ENCODE peak calls at places on chromosome 9, in nine cellular contexts. T, E, P, J, B, V, X, R and L are unnamed samples.

GRCh38 chr9:107438211-107439030 is 51.1 kb downstream of the KLF4 start:
- DNase-seq in T (no peak), X (no peak), J (no peak), R (no peak), P (no peak), E (no peak), V (no peak), B (no peak), L (no peak)

GRCh38 chr9:120541921-120542320 is 38.0 kb downstream of the CDK5RAP2 start:
- DNase-seq in E (no peak), P (no peak), B (no peak), R (no peak), T (no peak), V (no peak), J (no peak), X (no peak), L (no peak)

GRCh38 chr9:137744632-137745183 is 125.9 kb downstream of the EHMT1 start:
- DNase-seq in T (no peak), X (no peak), B (no peak), V (no peak), P (no peak), R (no peak), E (no peak), J (no peak), L (no peak)

GRCh38 chr9:68860423-68860822 is 153.5 kb downstream of the PRKACG start:
- DNase-seq in V (no peak), B (no peak), T (no peak), J (no peak), X (no peak), P (no peak), E (no peak), R (no peak), L (no peak)

GRCh38 chr9:114281421-114282103 is 41.3 kb upstream of the ORM1 start:
- DNase-seq in R (no peak), E (peak), T (peak), X (peak), P (peak), B (no peak), J (no peak), V (peak), L (peak)

GRCh38 chr9:37295796-37296195 is 126.7 kb upstream of the GRHPR start:
- DNase-seq in V (no peak), J (no peak), T (no peak), P (no peak), X (no peak), E (no peak), B (peak), R (no peak), L (no peak)

GRCh38 chr9:130172858-130173461 is 756 bp downstream of the NCS1 start:
- DNase-seq in E (no peak), X (no peak), V (no peak), J (no peak), P (peak), R (no peak), T (no peak), B (peak), L (no peak)

GRCh38 chr9:35618854-35619799 is 914 bp upstream of the CD72 start:
- DNase-seq in P (no peak), R (no peak), E (peak), B (no peak), X (no peak), J (no peak), T (no peak), V (no peak), L (no peak)

GRCh38 chr9:75448281-75448680 is 360.0 kb downstream of the OSTF1 start:
- DNase-seq in P (no peak), J (no peak), E (no peak), T (peak), X (no peak), V (no peak), R (no peak), B (no peak), L (no peak)

GRCh38 chr9:98127226-98127625 is 8.2 kb upstream of the TRIM14 start:
- DNase-seq in B (no peak), V (no peak), P (peak), R (no peak), X (no peak), T (no peak), J (no peak), E (no peak), L (no peak)

GRCh38 chr9:97705354-97705950 is 8.3 kb upstream of the XPA start:
- DNase-seq in P (no peak), X (no peak), B (no peak), R (no peak), J (no peak), E (no peak), T (peak), V (no peak), L (no peak)

GRCh38 chr9:92668746-92669526 is 995 bp downstream of the IPPK start:
- DNase-seq in P (no peak), R (no peak), B (peak), T (peak), V (peak), E (no peak), J (no peak), X (peak), L (no peak)

GRCh38 chr9:130981002-130981760 is 27.8 kb upstream of the LAMC3 start:
- DNase-seq in P (no peak), J (no peak), V (no peak), X (no peak), B (no peak), T (no peak), E (no peak), R (no peak), L (no peak)

GRCh38 chr9:123643518-123643917 is 286.4 kb downstream of the DENND1A start:
- DNase-seq in B (no peak), R (no peak), T (no peak), X (no peak), E (no peak), J (no peak), V (no peak), P (no peak), L (no peak)

GRCh38 chr9:101566904-101567724 is 27.7 kb downstream of the PPP3R2 start:
- DNase-seq in J (no peak), B (peak), T (peak), P (no peak), R (no peak), E (no peak), V (no peak), X (no peak), L (no peak)

GRCh38 chr9:70392189-70392588 is 22.3 kb downstream of the KLF9 start:
- DNase-seq in X (no peak), R (no peak), J (no peak), T (no peak), V (no peak), E (no peak), B (no peak), P (no peak), L (no peak)

GRCh38 chr9:126397056-126397455 is 70.4 kb downstream of the MVB12B start:
- DNase-seq in J (no peak), T (no peak), R (no peak), P (no peak), B (peak), V (no peak), E (no peak), X (no peak), L (no peak)

GRCh38 chr9:26746357-26747072 is 146.1 kb downstream of the CAAP1 start:
- DNase-seq in E (no peak), T (peak), J (no peak), P (no peak), V (no peak), B (peak), X (no peak), R (no peak), L (no peak)

GRCh38 chr9:115591584-115591984 is 473.6 kb upstream of the TNC start:
- DNase-seq in X (no peak), J (no peak), T (peak), B (peak), E (peak), R (peak), V (no peak), P (peak), L (peak)

GRCh38 chr9:35748858-35749514 is at the start of the genes GBA2 and RGP1:
- DNase-seq in E (no peak), T (peak), J (no peak), P (peak), R (no peak), B (peak), V (peak), X (peak), L (no peak)

GRCh38 chr9:114844766-114845165 is 38.9 kb upstream of the TNFSF15 start:
- DNase-seq in V (no peak), E (no peak), J (no peak), R (no peak), P (no peak), B (no peak), T (no peak), X (no peak), L (no peak)

GRCh38 chr9:129490583-129491485 is 130.1 kb downstream of the C9orf50 start:
- DNase-seq in J (no peak), R (no peak), B (no peak), T (no peak), E (no peak), P (peak), V (peak), X (peak), L (no peak)

GRCh38 chr9:39588056-39588814 is 232.8 kb downstream of the SPATA31A1 start:
- DNase-seq in T (no peak), X (no peak), R (no peak), P (no peak), V (no peak), E (no peak), J (no peak), B (peak), L (no peak)

GRCh38 chr9:117121331-117121730 is 293.5 kb downstream of the ASTN2 start:
- DNase-seq in V (no peak), P (no peak), B (no peak), T (no peak), R (no peak), E (no peak), J (no peak), X (no peak), L (no peak)

GRCh38 chr9:80994892-80995291 is 694.5 kb downstream of the TLE1 start:
- DNase-seq in B (no peak), V (no peak), X (no peak), J (no peak), P (no peak), R (no peak), E (no peak), T (peak), L (peak)

GRCh38 chr9:88783613-88784230 is 207.5 kb upstream of the S1PR3 start:
- DNase-seq in X (no peak), E (no peak), V (no peak), P (no peak), J (no peak), T (no peak), B (no peak), R (no peak), L (no peak)

DNA sequence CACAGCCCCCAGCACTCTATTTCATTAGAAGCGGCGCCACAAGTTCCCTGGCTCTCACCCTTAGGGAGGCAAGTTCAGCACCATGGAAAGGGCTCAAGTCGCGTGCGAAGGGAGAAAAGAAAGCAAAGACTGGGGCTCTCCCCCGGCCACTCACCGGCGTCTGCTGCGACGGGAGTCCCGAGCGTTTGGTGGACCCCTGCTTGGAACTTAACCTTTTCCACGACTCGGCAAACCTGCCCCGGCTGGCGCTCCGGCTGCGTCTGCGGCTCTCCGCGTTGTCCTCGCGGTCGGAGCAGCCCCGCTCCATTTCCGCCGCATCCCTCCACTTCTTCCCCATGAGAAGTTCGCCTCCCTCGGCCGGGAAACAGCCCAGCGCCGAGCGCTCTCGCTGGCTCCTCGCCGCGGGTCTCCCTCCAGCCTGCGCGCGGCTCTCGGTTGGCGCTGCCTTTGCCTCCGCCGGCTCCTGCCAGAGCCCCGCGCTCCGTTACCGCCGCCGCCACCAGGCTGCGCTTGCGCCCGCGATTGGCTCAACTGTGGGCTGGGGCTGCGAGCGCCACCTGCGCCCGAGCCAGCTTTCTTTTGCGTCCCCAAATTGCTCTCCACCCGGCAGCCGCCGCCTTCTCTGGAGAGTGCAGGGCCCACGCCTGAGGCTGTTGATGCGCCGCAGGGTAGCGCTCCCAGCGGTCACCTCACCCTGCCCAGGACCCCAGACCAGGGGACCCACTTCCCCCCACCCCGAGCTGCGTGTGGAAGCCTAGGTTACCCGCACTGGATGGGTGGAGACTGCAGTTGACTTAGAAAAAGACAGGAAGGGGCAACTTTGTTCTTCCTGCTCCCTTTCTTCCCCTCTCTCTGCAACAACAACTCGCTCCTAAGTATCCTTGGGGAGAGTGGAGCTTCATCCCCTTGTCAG is 321.6 kb downstream of the CEMIP2 start:
- DNase-seq in E (no peak), P (no peak), V (peak), J (no peak), R (peak), T (peak), X (peak), B (peak), L (peak)
- TF ChIP-seq CTCF in E (no peak), P (no peak), V (no peak), J (no peak), R (peak), T (no peak), X (no peak), B (peak), L (peak)

GRCh38 chr9:94639045-94639995 is at the start of gene FBP1:
- DNase-seq in V (peak), T (peak), J (no peak), E (no peak), P (peak), R (no peak), B (no peak), X (peak), L (no peak)
- H3K4me3 ChIP-seq in V (peak), T (peak), J (peak), E (peak), P (peak), R (peak), B (peak), X (peak), L (peak)

GRCh38 chr9:33044162-33044673 is 19.1 kb downstream of the DNAJA1 start:
- DNase-seq in J (peak), P (peak), E (peak), R (peak), X (peak), T (peak), B (peak), V (peak), L (peak)
- TF ChIP-seq CTCF in J (no peak), P (no peak), E (no peak), R (no peak), X (no peak), T (no peak), B (no peak), V (no peak), L (no peak)

DNA sequence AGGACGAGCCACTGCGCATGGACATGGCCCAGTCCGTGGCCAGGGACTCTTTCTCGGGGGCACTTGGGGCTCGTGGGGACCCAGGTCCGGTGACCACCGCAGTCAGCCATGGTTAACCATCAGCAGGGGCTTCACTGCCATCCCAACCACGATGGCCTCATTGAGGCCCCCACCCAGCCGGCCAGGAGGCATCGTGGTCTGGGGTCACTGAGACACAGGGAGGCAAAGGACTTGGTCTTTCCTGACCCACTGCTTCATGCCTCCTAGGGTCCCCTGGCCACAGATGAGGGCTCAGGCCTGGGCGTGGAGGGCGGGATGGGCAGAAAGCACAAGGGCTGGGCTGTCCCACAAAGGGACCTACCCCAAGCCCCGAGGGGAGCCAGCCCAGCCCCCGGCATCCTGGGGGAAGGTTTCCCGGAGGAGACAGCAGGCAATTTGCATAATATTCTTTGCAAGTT is 6.6 kb downstream of the NACC2 start:
- DNase-seq in X (no peak), P (no peak), R (no peak), T (no peak), J (no peak), E (no peak), B (no peak), V (peak), L (no peak)
- H3K4me3 ChIP-seq in X (no peak), P (peak), R (no peak), T (no peak), J (no peak), E (peak), B (no peak), V (no peak), L (no peak)